ENCODE peak calls at places on chromosomes 13 and 19, in eight cellular contexts. X, R, K, C, O, F, S and A are unnamed samples.

GRCh38 chr19:9073806-9074205 is 13.1 kb upstream of the OR1M1 start:
- DNase-seq in X (no peak), O (no peak), C (no peak), K (no peak), R (no peak), S (no peak), F (no peak), A (no peak)

GRCh38 chr19:8321760-8322637 is 703 bp downstream of the RPS28 start:
- DNase-seq in X (no peak), C (no peak), R (peak), F (no peak), K (no peak), S (no peak), O (no peak), A (no peak)

GRCh38 chr19:2552859-2553258 is 76.9 kb downstream of the GADD45B start:
- DNase-seq in R (no peak), X (no peak), S (no peak), C (no peak), F (no peak), K (peak), O (peak), A (no peak)

GRCh38 chr13:110057052-110057451 is 249.9 kb downstream of the COL4A1 start:
- DNase-seq in C (no peak), S (no peak), R (no peak), K (no peak), F (no peak), O (no peak), X (no peak), A (no peak)

GRCh38 chr19:4149518-4150288 is 3.7 kb upstream of the CREB3L3 start:
- DNase-seq in R (peak), F (no peak), K (no peak), O (no peak), C (no peak), X (no peak), S (peak), A (peak)

GRCh38 chr19:34282611-34283519 is 28.5 kb downstream of the GARRE1 start:
- DNase-seq in C (no peak), F (no peak), R (no peak), S (no peak), K (no peak), X (no peak), O (no peak), A (no peak)

GRCh38 chr13:102028846-102029245 is 373.0 kb downstream of the FGF14 start:
- DNase-seq in K (no peak), X (no peak), C (no peak), S (no peak), F (no peak), R (no peak), O (no peak), A (no peak)

GRCh38 chr19:50669319-50670101 is 20.3 kb downstream of the C19orf81 start:
- DNase-seq in S (no peak), C (no peak), R (no peak), X (no peak), O (peak), K (no peak), F (no peak), A (no peak)

GRCh38 chr19:16571283-16571682 is 932 bp downstream of the SLC35E1 start:
- DNase-seq in K (peak), F (no peak), C (no peak), O (no peak), R (no peak), S (no peak), X (no peak), A (no peak)

GRCh38 chr13:31835932-31836331 is 96.6 kb downstream of the RXFP2 start:
- DNase-seq in X (no peak), F (no peak), K (peak), R (no peak), S (no peak), O (no peak), C (no peak), A (no peak)

GRCh38 chr19:54207908-54208783 is 7.5 kb downstream of the RPS9 start:
- DNase-seq in O (peak), R (peak), C (peak), S (no peak), K (peak), X (no peak), F (no peak), A (peak)